ENCODE peak calls at places on chromosome 7, in six cellular contexts. F is right cardiac atrium; P is Caco-2; Z is iPS-NIHi11; N is progenitor cell of endocrine pancreas; J is naive thymus-derived CD4-positive, alpha-beta T cell. T is an unnamed sample.

GRCh38 chr7:20241491-20242261 is 24.5 kb upstream of the MACC1 start:
- DNase-seq in F (no peak), P (peak; percentile 28), Z (no peak), N (no peak), J (no peak), T (no peak)

GRCh38 chr7:101506531-101506930 is 122.6 kb downstream of the MYL10 start:
- DNase-seq in F (no peak), P (no peak), Z (no peak), N (no peak), J (no peak), T (no peak)

GRCh38 chr7:137989127-137989526 is 12.8 kb downstream of the CREB3L2 start:
- DNase-seq in F (no peak), P (no peak), Z (no peak), N (no peak), J (no peak), T (no peak)

GRCh38 chr7:158141221-158141582 is 446.4 kb downstream of the PTPRN2 start:
- DNase-seq in F (no peak), P (no peak), Z (no peak), N (no peak), J (no peak), T (no peak)

GRCh38 chr7:137930616-137931015 is 71.3 kb downstream of the CREB3L2 start:
- DNase-seq in F (no peak), P (no peak), Z (no peak), N (no peak), J (no peak), T (no peak)

GRCh38 chr7:141210862-141211261 is 137.0 kb downstream of the TMEM178B start:
- DNase-seq in F (no peak), P (no peak), Z (no peak), N (no peak), J (no peak), T (no peak)

GRCh38 chr7:21367081-21367480 is 60.8 kb upstream of the SP4 start:
- DNase-seq in F (no peak), P (no peak), Z (no peak), N (no peak), J (no peak), T (no peak)

GRCh38 chr7:44348300-44348699 is 22.9 kb upstream of the CAMK2B start:
- DNase-seq in F (no peak), P (no peak), Z (peak; percentile 69), N (no peak), J (no peak), T (no peak)

GRCh38 chr7:77238703-77239136 is 39.1 kb upstream of the FGL2 start:
- DNase-seq in F (no peak), P (no peak), Z (no peak), N (no peak), J (no peak), T (no peak)

GRCh38 chr7:105885386-105886111 is 9.2 kb upstream of the ATXN7L1 start:
- DNase-seq in F (peak; percentile 27), P (no peak), Z (no peak), N (no peak), J (peak; percentile 27), T (no peak)

GRCh38 chr7:41918597-41918996 is 215.7 kb upstream of the INHBA start:
- DNase-seq in F (no peak), P (no peak), Z (no peak), N (no peak), J (no peak), T (no peak)

GRCh38 chr7:1961776-1962276 is 270.9 kb downstream of the MAD1L1 start:
- DNase-seq in F (no peak), P (no peak), Z (no peak), N (no peak), J (no peak), T (no peak)

GRCh38 chr7:137904826-137905225 is 58.1 kb upstream of the DGKI start:
- DNase-seq in F (no peak), P (no peak), Z (no peak), N (no peak), J (no peak), T (no peak)

GRCh38 chr7:114082934-114083647 is 164.3 kb upstream of the PPP1R3A start:
- DNase-seq in F (peak; percentile 37), P (no peak), Z (peak; percentile 55), N (peak; percentile 37), J (no peak), T (peak; percentile 89)

GRCh38 chr7:90973146-90973545 is 291.1 kb upstream of the FZD1 start:
- DNase-seq in F (no peak), P (no peak), Z (no peak), N (no peak), J (no peak), T (no peak)

GRCh38 chr7:157615101-157615817 is 278.5 kb downstream of the DNAJB6 start:
- DNase-seq in F (peak; percentile 60), P (no peak), Z (no peak), N (no peak), J (peak; percentile 27), T (no peak)

GRCh38 chr7:18829518-18830252 is 287.8 kb downstream of the TWIST1 start:
- DNase-seq in F (no peak), P (no peak), Z (no peak), N (no peak), J (no peak), T (no peak)

GRCh38 chr7:100130608-100131453 is 4.1 kb downstream of the MBLAC1 start:
- DNase-seq in F (peak; percentile 74), P (peak; percentile 86), Z (peak; percentile 88), N (peak; percentile 86), J (peak; percentile 89), T (peak; percentile 84)

GRCh38 chr7:54831046-54831643 is 72.1 kb upstream of the SEC61G start:
- DNase-seq in F (no peak), P (peak; percentile 15), Z (no peak), N (no peak), J (no peak), T (no peak)

GRCh38 chr7:36037121-36037662 is 115.9 kb upstream of the EEPD1 start:
- DNase-seq in F (peak; percentile 75), P (peak; percentile 16), Z (no peak), N (no peak), J (no peak), T (no peak)

GRCh38 chr7:17633099-17633498 is 307.2 kb downstream of the SNX13 start:
- DNase-seq in F (no peak), P (peak; percentile 42), Z (no peak), N (no peak), J (no peak), T (no peak)

GRCh38 chr7:915291-916218 is 38.9 kb downstream of the ADAP1 start:
- DNase-seq in F (peak; percentile 6), P (no peak), Z (no peak), N (no peak), J (no peak), T (no peak)

GRCh38 chr7:83429493-83429892 is 219.4 kb downstream of the SEMA3E start:
- DNase-seq in F (no peak), P (no peak), Z (peak; percentile 28), N (no peak), J (no peak), T (no peak)

GRCh38 chr7:24572014-24572413 is 1.2 kb upstream of the PALS2 start:
- DNase-seq in F (no peak), P (no peak), Z (no peak), N (no peak), J (no peak), T (no peak)

GRCh38 chr7:151736403-151736909 is 140.5 kb downstream of the PRKAG2 start:
- DNase-seq in F (peak; percentile 78), P (peak; percentile 67), Z (peak; percentile 75), N (no peak), J (no peak), T (peak; percentile 88)

GRCh38 chr7:70728873-70729552 is 402.9 kb upstream of the GALNT17 start:
- DNase-seq in F (no peak), P (no peak), Z (peak; percentile 60), N (no peak), J (no peak), T (no peak)

GRCh38 chr7:21214656-21215055 is 213.2 kb upstream of the SP4 start:
- DNase-seq in F (no peak), P (no peak), Z (no peak), N (no peak), J (no peak), T (no peak)

GRCh38 chr7:79176859-79177477 is 276.5 kb downstream of the MAGI2 start:
- DNase-seq in F (no peak), P (peak; percentile 42), Z (peak; percentile 12), N (no peak), J (no peak), T (peak; percentile 3)

GRCh38 chr7:137772748-137773147 is 74.0 kb downstream of the DGKI start:
- DNase-seq in F (no peak), P (no peak), Z (no peak), N (no peak), J (no peak), T (no peak)

T was measured in HuH-7.5.